ENCODE peak calls at places on chromosome 12, in seven cellular contexts. I is NCI-H446; N is Calu3; M is activated CD8-positive, alpha-beta memory T cell treated with anti-CD3 and anti-CD28 coated beads, Interleukin-2, amount 10 ng/mL, durations not matched to agents 7 days and 5 days; T is naive thymus-derived CD4-positive, alpha-beta T cell; K is psoas muscle; Y is NCI-H69. Q is an unnamed sample.

GRCh38 chr12:52230364-52231281 is 2.4 kb upstream of the KRT7 start:
- DNase-seq in Y (no peak), I (no peak), M (no peak), T (no peak), N (peak), K (no peak), Q (no peak)

GRCh38 chr12:32240210-32240609 is 133.6 kb downstream of the BICD1 start:
- DNase-seq in N (no peak), K (no peak), I (no peak), Y (peak), M (no peak), T (no peak), Q (no peak)

GRCh38 chr12:132084681-132085635 is 59.2 kb downstream of the DDX51 start:
- DNase-seq in Y (peak), M (peak), T (peak), I (no peak), K (peak), N (peak), Q (peak)

GRCh38 chr12:5914387-5915149 is 30.5 kb downstream of the ANO2 start:
- DNase-seq in N (no peak), T (no peak), K (no peak), M (no peak), Y (no peak), I (no peak), Q (no peak)

GRCh38 chr12:58388261-58388660 is 446.9 kb downstream of the ATP23 start:
- DNase-seq in N (no peak), K (no peak), M (no peak), Y (no peak), T (no peak), I (no peak), Q (no peak)

GRCh38 chr12:15979096-15980091 is 68.3 kb downstream of the DERA start:
- DNase-seq in K (no peak), T (no peak), M (no peak), N (peak), I (no peak), Y (peak), Q (no peak)

GRCh38 chr12:113131556-113131955 is 4.0 kb downstream of the RASAL1 start:
- DNase-seq in Y (no peak), T (no peak), N (peak), I (no peak), K (no peak), M (no peak), Q (no peak)

GRCh38 chr12:4909734-4910501 is at the start of gene KCNA1:
- DNase-seq in T (no peak), I (peak), N (no peak), M (no peak), K (peak), Y (peak), Q (no peak)